ENCODE peak calls at places on chromosomes 12 and 14, in eight cellular contexts. One of them, this sample, is unnamed.

GRCh38 chr12:120498870-120499515 is 3.1 kb downstream of the DYNLL1 start:
- DNase-seq in choroid plexus epithelial cell: no peak
- DNase-seq in right cardiac atrium: no peak
- DNase-seq in fibroblast of the aortic adventitia: no peak
- DNase-seq in ascending aorta: no peak
- DNase-seq in LoVo: no peak
- DNase-seq in amygdala: no peak
- DNase-seq in stimulated activated CD4-positive, alpha-beta T cell treated with anti-CD3 and anti-CD28 coated beads, Interleukin-15, amount 100 ng/mL, for 48 hours: no peak
- DNase-seq in this sample: no peak

GRCh38 chr12:103144278-103144677 is 186.8 kb downstream of the ASCL1 start:
- DNase-seq in choroid plexus epithelial cell: no peak
- DNase-seq in right cardiac atrium: no peak
- DNase-seq in LoVo: no peak
- DNase-seq in stimulated activated CD4-positive, alpha-beta T cell treated with anti-CD3 and anti-CD28 coated beads, Interleukin-15, amount 100 ng/mL, for 48 hours: no peak
- DNase-seq in ascending aorta: no peak
- DNase-seq in amygdala: no peak
- DNase-seq in fibroblast of the aortic adventitia: no peak
- DNase-seq in this sample: no peak

GRCh38 chr14:25308244-25308643 is 258.3 kb upstream of the STXBP6 start:
- DNase-seq in stimulated activated CD4-positive, alpha-beta T cell treated with anti-CD3 and anti-CD28 coated beads, Interleukin-15, amount 100 ng/mL, for 48 hours: no peak
- DNase-seq in LoVo: no peak
- DNase-seq in choroid plexus epithelial cell: no peak
- DNase-seq in amygdala: no peak
- DNase-seq in ascending aorta: no peak
- DNase-seq in fibroblast of the aortic adventitia: no peak
- DNase-seq in right cardiac atrium: no peak
- DNase-seq in this sample: no peak

GRCh38 chr12:85679296-85679695 is 156.9 kb downstream of the RASSF9 start:
- DNase-seq in amygdala: no peak
- DNase-seq in right cardiac atrium: no peak
- DNase-seq in choroid plexus epithelial cell: no peak
- DNase-seq in fibroblast of the aortic adventitia: no peak
- DNase-seq in LoVo: no peak
- DNase-seq in stimulated activated CD4-positive, alpha-beta T cell treated with anti-CD3 and anti-CD28 coated beads, Interleukin-15, amount 100 ng/mL, for 48 hours: no peak
- DNase-seq in ascending aorta: no peak
- DNase-seq in this sample: no peak

GRCh38 chr12:89073027-89073398 is 279.3 kb downstream of the DUSP6 start:
- DNase-seq in LoVo: no peak
- DNase-seq in choroid plexus epithelial cell: peak; percentile 71
- DNase-seq in amygdala: no peak
- DNase-seq in ascending aorta: no peak
- DNase-seq in right cardiac atrium: no peak
- DNase-seq in fibroblast of the aortic adventitia: peak; percentile 75
- DNase-seq in stimulated activated CD4-positive, alpha-beta T cell treated with anti-CD3 and anti-CD28 coated beads, Interleukin-15, amount 100 ng/mL, for 48 hours: no peak
- DNase-seq in this sample: peak; percentile 20

GRCh38 chr12:86249856-86250255 is 6.3 kb downstream of the MGAT4C start:
- DNase-seq in right cardiac atrium: no peak
- DNase-seq in stimulated activated CD4-positive, alpha-beta T cell treated with anti-CD3 and anti-CD28 coated beads, Interleukin-15, amount 100 ng/mL, for 48 hours: no peak
- DNase-seq in LoVo: no peak
- DNase-seq in ascending aorta: no peak
- DNase-seq in amygdala: no peak
- DNase-seq in fibroblast of the aortic adventitia: peak; percentile 33
- DNase-seq in choroid plexus epithelial cell: peak; percentile 87
- DNase-seq in this sample: no peak

GRCh38 chr14:30573203-30573814 is 14.4 kb downstream of the G2E3 start:
- DNase-seq in LoVo: no peak
- DNase-seq in choroid plexus epithelial cell: peak; percentile 81
- DNase-seq in amygdala: no peak
- DNase-seq in ascending aorta: no peak
- DNase-seq in fibroblast of the aortic adventitia: peak; percentile 56
- DNase-seq in stimulated activated CD4-positive, alpha-beta T cell treated with anti-CD3 and anti-CD28 coated beads, Interleukin-15, amount 100 ng/mL, for 48 hours: no peak
- DNase-seq in right cardiac atrium: no peak
- DNase-seq in this sample: no peak

GRCh38 chr14:92646952-92647461 is 101.4 kb downstream of the LGMN start:
- DNase-seq in fibroblast of the aortic adventitia: peak; percentile 98
- DNase-seq in choroid plexus epithelial cell: peak; percentile 76
- DNase-seq in amygdala: no peak
- DNase-seq in ascending aorta: peak; percentile 88
- DNase-seq in stimulated activated CD4-positive, alpha-beta T cell treated with anti-CD3 and anti-CD28 coated beads, Interleukin-15, amount 100 ng/mL, for 48 hours: no peak
- DNase-seq in right cardiac atrium: peak; percentile 14
- DNase-seq in LoVo: no peak
- DNase-seq in this sample: no peak

GRCh38 chr14:94940263-94940993 is 170.5 kb upstream of the GSC start:
- DNase-seq in LoVo: no peak
- DNase-seq in stimulated activated CD4-positive, alpha-beta T cell treated with anti-CD3 and anti-CD28 coated beads, Interleukin-15, amount 100 ng/mL, for 48 hours: no peak
- DNase-seq in choroid plexus epithelial cell: no peak
- DNase-seq in fibroblast of the aortic adventitia: no peak
- DNase-seq in amygdala: no peak
- DNase-seq in right cardiac atrium: no peak
- DNase-seq in ascending aorta: peak; percentile 50
- DNase-seq in this sample: no peak

GRCh38 chr14:104332634-104333270 is 194.4 kb downstream of the KIF26A start:
- DNase-seq in fibroblast of the aortic adventitia: no peak
- DNase-seq in LoVo: no peak
- DNase-seq in ascending aorta: no peak
- DNase-seq in choroid plexus epithelial cell: no peak
- DNase-seq in stimulated activated CD4-positive, alpha-beta T cell treated with anti-CD3 and anti-CD28 coated beads, Interleukin-15, amount 100 ng/mL, for 48 hours: no peak
- DNase-seq in right cardiac atrium: no peak
- DNase-seq in amygdala: no peak
- DNase-seq in this sample: no peak

GRCh38 chr14:53955671-53956426 is 776 bp downstream of the BMP4 start:
- DNase-seq in fibroblast of the aortic adventitia: peak; percentile 34
- DNase-seq in choroid plexus epithelial cell: no peak
- DNase-seq in stimulated activated CD4-positive, alpha-beta T cell treated with anti-CD3 and anti-CD28 coated beads, Interleukin-15, amount 100 ng/mL, for 48 hours: no peak
- DNase-seq in ascending aorta: peak; percentile 84
- DNase-seq in amygdala: no peak
- DNase-seq in right cardiac atrium: peak; percentile 89
- DNase-seq in LoVo: peak; percentile 53
- DNase-seq in this sample: peak; percentile 65

GRCh38 chr12:76533331-76533730 is 26.2 kb downstream of the OSBPL8 start:
- DNase-seq in right cardiac atrium: no peak
- DNase-seq in choroid plexus epithelial cell: peak; percentile 55
- DNase-seq in stimulated activated CD4-positive, alpha-beta T cell treated with anti-CD3 and anti-CD28 coated beads, Interleukin-15, amount 100 ng/mL, for 48 hours: no peak
- DNase-seq in ascending aorta: no peak
- DNase-seq in LoVo: no peak
- DNase-seq in amygdala: no peak
- DNase-seq in fibroblast of the aortic adventitia: no peak
- DNase-seq in this sample: no peak

GRCh38 chr12:71804505-71804904 is 35.1 kb upstream of the TBC1D15 start:
- DNase-seq in choroid plexus epithelial cell: no peak
- DNase-seq in right cardiac atrium: no peak
- DNase-seq in LoVo: no peak
- DNase-seq in stimulated activated CD4-positive, alpha-beta T cell treated with anti-CD3 and anti-CD28 coated beads, Interleukin-15, amount 100 ng/mL, for 48 hours: no peak
- DNase-seq in fibroblast of the aortic adventitia: no peak
- DNase-seq in amygdala: no peak
- DNase-seq in ascending aorta: no peak
- DNase-seq in this sample: no peak

GRCh38 chr12:122834229-122834920 is 882 bp upstream of the HIP1R start:
- DNase-seq in amygdala: peak; percentile 62
- DNase-seq in right cardiac atrium: peak; percentile 74
- DNase-seq in fibroblast of the aortic adventitia: peak; percentile 67
- DNase-seq in ascending aorta: peak; percentile 83
- DNase-seq in choroid plexus epithelial cell: peak; percentile 57
- DNase-seq in stimulated activated CD4-positive, alpha-beta T cell treated with anti-CD3 and anti-CD28 coated beads, Interleukin-15, amount 100 ng/mL, for 48 hours: no peak
- DNase-seq in LoVo: peak; percentile 55
- DNase-seq in this sample: peak; percentile 92

GRCh38 chr14:32637582-32637981 is 301.1 kb upstream of the NPAS3 start:
- DNase-seq in amygdala: no peak
- DNase-seq in choroid plexus epithelial cell: no peak
- DNase-seq in LoVo: no peak
- DNase-seq in fibroblast of the aortic adventitia: no peak
- DNase-seq in right cardiac atrium: no peak
- DNase-seq in ascending aorta: no peak
- DNase-seq in stimulated activated CD4-positive, alpha-beta T cell treated with anti-CD3 and anti-CD28 coated beads, Interleukin-15, amount 100 ng/mL, for 48 hours: no peak
- DNase-seq in this sample: no peak

GRCh38 chr12:109147954-109148353 is 31.6 kb downstream of the ACACB start:
- DNase-seq in choroid plexus epithelial cell: no peak
- DNase-seq in LoVo: no peak
- DNase-seq in ascending aorta: peak; percentile 72
- DNase-seq in fibroblast of the aortic adventitia: peak; percentile 93
- DNase-seq in right cardiac atrium: no peak
- DNase-seq in stimulated activated CD4-positive, alpha-beta T cell treated with anti-CD3 and anti-CD28 coated beads, Interleukin-15, amount 100 ng/mL, for 48 hours: no peak
- DNase-seq in amygdala: no peak
- DNase-seq in this sample: no peak

GRCh38 chr12:131775124-131775903 is 52.9 kb upstream of the MMP17 start:
- DNase-seq in ascending aorta: no peak
- DNase-seq in amygdala: no peak
- DNase-seq in stimulated activated CD4-positive, alpha-beta T cell treated with anti-CD3 and anti-CD28 coated beads, Interleukin-15, amount 100 ng/mL, for 48 hours: no peak
- DNase-seq in choroid plexus epithelial cell: no peak
- DNase-seq in fibroblast of the aortic adventitia: no peak
- DNase-seq in LoVo: no peak
- DNase-seq in right cardiac atrium: no peak
- DNase-seq in this sample: no peak

GRCh38 chr14:58466459-58466858 is 38.9 kb downstream of the KIAA0586 start:
- DNase-seq in right cardiac atrium: no peak
- DNase-seq in stimulated activated CD4-positive, alpha-beta T cell treated with anti-CD3 and anti-CD28 coated beads, Interleukin-15, amount 100 ng/mL, for 48 hours: no peak
- DNase-seq in LoVo: no peak
- DNase-seq in fibroblast of the aortic adventitia: no peak
- DNase-seq in ascending aorta: no peak
- DNase-seq in choroid plexus epithelial cell: no peak
- DNase-seq in amygdala: no peak
- DNase-seq in this sample: no peak

GRCh38 chr14:75340921-75341320 is 62.3 kb downstream of the FOS start:
- DNase-seq in amygdala: peak; percentile 35
- DNase-seq in choroid plexus epithelial cell: peak; percentile 66
- DNase-seq in right cardiac atrium: peak; percentile 92
- DNase-seq in fibroblast of the aortic adventitia: no peak
- DNase-seq in ascending aorta: peak; percentile 91
- DNase-seq in LoVo: no peak
- DNase-seq in stimulated activated CD4-positive, alpha-beta T cell treated with anti-CD3 and anti-CD28 coated beads, Interleukin-15, amount 100 ng/mL, for 48 hours: no peak
- DNase-seq in this sample: no peak

GRCh38 chr14:89053303-89053702 is 228.9 kb downstream of the TTC8 start:
- DNase-seq in right cardiac atrium: no peak
- DNase-seq in stimulated activated CD4-positive, alpha-beta T cell treated with anti-CD3 and anti-CD28 coated beads, Interleukin-15, amount 100 ng/mL, for 48 hours: no peak
- DNase-seq in LoVo: no peak
- DNase-seq in amygdala: no peak
- DNase-seq in ascending aorta: no peak
- DNase-seq in fibroblast of the aortic adventitia: no peak
- DNase-seq in choroid plexus epithelial cell: no peak
- DNase-seq in this sample: no peak

GRCh38 chr14:65631040-65631439 is 218.5 kb downstream of the FUT8 start:
- DNase-seq in right cardiac atrium: no peak
- DNase-seq in amygdala: no peak
- DNase-seq in LoVo: no peak
- DNase-seq in stimulated activated CD4-positive, alpha-beta T cell treated with anti-CD3 and anti-CD28 coated beads, Interleukin-15, amount 100 ng/mL, for 48 hours: no peak
- DNase-seq in fibroblast of the aortic adventitia: no peak
- DNase-seq in ascending aorta: no peak
- DNase-seq in choroid plexus epithelial cell: no peak
- DNase-seq in this sample: no peak

GRCh38 chr14:75196468-75196867 is 20.1 kb upstream of the TMED10 start:
- DNase-seq in choroid plexus epithelial cell: no peak
- DNase-seq in fibroblast of the aortic adventitia: no peak
- DNase-seq in stimulated activated CD4-positive, alpha-beta T cell treated with anti-CD3 and anti-CD28 coated beads, Interleukin-15, amount 100 ng/mL, for 48 hours: no peak
- DNase-seq in ascending aorta: no peak
- DNase-seq in amygdala: no peak
- DNase-seq in right cardiac atrium: no peak
- DNase-seq in LoVo: no peak
- DNase-seq in this sample: no peak

GRCh38 chr14:32468955-32469354 is 139.9 kb downstream of the AKAP6 start:
- DNase-seq in amygdala: no peak
- DNase-seq in choroid plexus epithelial cell: peak; percentile 91
- DNase-seq in right cardiac atrium: no peak
- DNase-seq in LoVo: peak; percentile 8
- DNase-seq in stimulated activated CD4-positive, alpha-beta T cell treated with anti-CD3 and anti-CD28 coated beads, Interleukin-15, amount 100 ng/mL, for 48 hours: no peak
- DNase-seq in ascending aorta: no peak
- DNase-seq in fibroblast of the aortic adventitia: peak; percentile 82
- DNase-seq in this sample: no peak

GRCh38 chr12:79773896-79774295 is 83.1 kb upstream of the PAWR start:
- DNase-seq in fibroblast of the aortic adventitia: no peak
- DNase-seq in LoVo: no peak
- DNase-seq in amygdala: no peak
- DNase-seq in choroid plexus epithelial cell: peak; percentile 28
- DNase-seq in stimulated activated CD4-positive, alpha-beta T cell treated with anti-CD3 and anti-CD28 coated beads, Interleukin-15, amount 100 ng/mL, for 48 hours: no peak
- DNase-seq in right cardiac atrium: no peak
- DNase-seq in ascending aorta: no peak
- DNase-seq in this sample: no peak

GRCh38 chr12:72036393-72036792 is 97.7 kb downstream of the TPH2 start:
- DNase-seq in right cardiac atrium: no peak
- DNase-seq in amygdala: no peak
- DNase-seq in fibroblast of the aortic adventitia: no peak
- DNase-seq in ascending aorta: no peak
- DNase-seq in choroid plexus epithelial cell: no peak
- DNase-seq in stimulated activated CD4-positive, alpha-beta T cell treated with anti-CD3 and anti-CD28 coated beads, Interleukin-15, amount 100 ng/mL, for 48 hours: no peak
- DNase-seq in LoVo: no peak
- DNase-seq in this sample: no peak

GRCh38 chr14:65032319-65032718 is 45.6 kb downstream of the FNTB start:
- DNase-seq in choroid plexus epithelial cell: no peak
- DNase-seq in stimulated activated CD4-positive, alpha-beta T cell treated with anti-CD3 and anti-CD28 coated beads, Interleukin-15, amount 100 ng/mL, for 48 hours: no peak
- DNase-seq in amygdala: no peak
- DNase-seq in LoVo: no peak
- DNase-seq in right cardiac atrium: peak; percentile 72
- DNase-seq in fibroblast of the aortic adventitia: no peak
- DNase-seq in ascending aorta: no peak
- DNase-seq in this sample: no peak

GRCh38 chr12:14950421-14950820 is 11.0 kb downstream of the ARHGDIB start:
- DNase-seq in choroid plexus epithelial cell: no peak
- DNase-seq in ascending aorta: no peak
- DNase-seq in LoVo: no peak
- DNase-seq in fibroblast of the aortic adventitia: no peak
- DNase-seq in right cardiac atrium: no peak
- DNase-seq in stimulated activated CD4-positive, alpha-beta T cell treated with anti-CD3 and anti-CD28 coated beads, Interleukin-15, amount 100 ng/mL, for 48 hours: no peak
- DNase-seq in amygdala: no peak
- DNase-seq in this sample: no peak

GRCh38 chr12:1497161-1497560 is 97.2 kb downstream of the FBXL14 start:
- DNase-seq in fibroblast of the aortic adventitia: no peak
- DNase-seq in LoVo: no peak
- DNase-seq in amygdala: no peak
- DNase-seq in ascending aorta: no peak
- DNase-seq in stimulated activated CD4-positive, alpha-beta T cell treated with anti-CD3 and anti-CD28 coated beads, Interleukin-15, amount 100 ng/mL, for 48 hours: no peak
- DNase-seq in right cardiac atrium: no peak
- DNase-seq in choroid plexus epithelial cell: no peak
- DNase-seq in this sample: no peak

GRCh38 chr12:94650143-94651056 is at the start of gene TMCC3:
- DNase-seq in ascending aorta: peak; percentile 71
- DNase-seq in stimulated activated CD4-positive, alpha-beta T cell treated with anti-CD3 and anti-CD28 coated beads, Interleukin-15, amount 100 ng/mL, for 48 hours: no peak
- DNase-seq in LoVo: peak; percentile 71
- DNase-seq in amygdala: peak; percentile 69
- DNase-seq in choroid plexus epithelial cell: no peak
- DNase-seq in fibroblast of the aortic adventitia: peak; percentile 12
- DNase-seq in right cardiac atrium: peak; percentile 83
- DNase-seq in this sample: peak; percentile 68

GRCh38 chr12:54220092-54220557 is 31.3 kb upstream of the SMUG1 start:
- DNase-seq in choroid plexus epithelial cell: peak; percentile 81
- DNase-seq in right cardiac atrium: peak; percentile 72
- DNase-seq in ascending aorta: peak; percentile 72
- DNase-seq in amygdala: peak; percentile 64
- DNase-seq in stimulated activated CD4-positive, alpha-beta T cell treated with anti-CD3 and anti-CD28 coated beads, Interleukin-15, amount 100 ng/mL, for 48 hours: no peak
- DNase-seq in fibroblast of the aortic adventitia: peak; percentile 81
- DNase-seq in LoVo: peak; percentile 79
- DNase-seq in this sample: peak; percentile 85

GRCh38 chr12:105253882-105254513 is 18.0 kb upstream of the APPL2 start:
- DNase-seq in LoVo: peak; percentile 29
- DNase-seq in fibroblast of the aortic adventitia: peak; percentile 74
- DNase-seq in stimulated activated CD4-positive, alpha-beta T cell treated with anti-CD3 and anti-CD28 coated beads, Interleukin-15, amount 100 ng/mL, for 48 hours: no peak
- DNase-seq in right cardiac atrium: no peak
- DNase-seq in ascending aorta: no peak
- DNase-seq in amygdala: no peak
- DNase-seq in choroid plexus epithelial cell: peak; percentile 56
- DNase-seq in this sample: no peak